ENCODE peak calls at places on chromosomes 16 and 17, in nine cellular contexts. D is SW480, Z is GM12891, L is stomach, I is adrenal gland, S is NCI-H460, W is neural progenitor cell, X is upper lobe of right lung, Q is HuH-7. P is an unnamed sample.

GRCh38 chr17:7929158-7930029 is at the start of gene KCNAB3:
- DNase-seq in I (no peak), S (no peak), X (no peak), W (peak), Z (no peak), D (no peak), Q (no peak), L (no peak), P (no peak)

GRCh38 chr16:47073223-47074155 is 70.3 kb downstream of the NETO2 start:
- DNase-seq in W (no peak), S (no peak), Q (no peak), I (no peak), L (no peak), Z (no peak), X (no peak), D (no peak), P (no peak)

GRCh38 chr17:45127583-45128300 is 4.6 kb downstream of the PLCD3 start:
- DNase-seq in I (peak), Z (no peak), L (peak), S (peak), W (peak), X (no peak), Q (no peak), D (peak), P (peak)

GRCh38 chr16:81956213-81956948 is 54.9 kb downstream of the SDR42E1 start:
- DNase-seq in X (peak), L (no peak), W (no peak), Z (no peak), D (no peak), I (no peak), Q (no peak), S (no peak), P (no peak)

GRCh38 chr16:57444711-57445110 is 2.5 kb downstream of the CIAPIN1 start:
- DNase-seq in S (no peak), L (no peak), W (no peak), X (no peak), Q (no peak), Z (no peak), I (no peak), D (no peak), P (no peak)

GRCh38 chr16:20383106-20384029 is 21.2 kb downstream of the PDILT start:
- DNase-seq in I (peak), W (peak), L (peak), D (peak), Z (peak), S (peak), Q (peak), X (no peak), P (peak)

GRCh38 chr17:38663964-38664644 is 10.7 kb downstream of the EPOP start:
- DNase-seq in W (no peak), Z (no peak), X (no peak), Q (no peak), S (no peak), I (no peak), D (no peak), L (no peak), P (no peak)

GRCh38 chr17:58328195-58329034 is at the start of gene TSPOAP1:
- DNase-seq in D (no peak), L (no peak), I (no peak), S (no peak), Q (no peak), X (peak), W (peak), Z (no peak), P (no peak)

GRCh38 chr17:65064452-65065019 is 8.0 kb upstream of the GNA13 start:
- DNase-seq in Q (no peak), X (no peak), Z (no peak), W (no peak), L (no peak), D (peak), S (peak), I (no peak), P (peak)

GRCh38 chr16:84618428-84619102 is 687 bp upstream of the COTL1 start:
- DNase-seq in I (peak), S (peak), Q (no peak), L (no peak), W (peak), X (no peak), D (peak), Z (no peak), P (no peak)

GRCh38 chr16:9370071-9370491 is 278.6 kb downstream of the HAPSTR1 start:
- DNase-seq in S (no peak), W (no peak), D (no peak), I (no peak), X (no peak), Z (no peak), Q (no peak), L (no peak), P (no peak)

GRCh38 chr17:31197991-31198390 is 99.0 kb downstream of the OMG start:
- DNase-seq in X (no peak), Q (no peak), W (no peak), Z (no peak), L (no peak), D (no peak), S (no peak), I (no peak), P (no peak)

GRCh38 chr16:50625374-50625773 is 55.7 kb downstream of the SNX20 start:
- DNase-seq in Z (no peak), X (no peak), Q (no peak), D (no peak), W (no peak), S (no peak), I (no peak), L (no peak), P (no peak)